ENCODE peak calls at places on chromosomes 7 and 10, in ten cellular contexts. One of them, this sample, is unnamed.

GRCh38 chr10:5563991-5564536 is 39.3 kb downstream of the CALML3 start:
- DNase-seq in GM23338: no peak
- DNase-seq in mammary epithelial cell: peak; percentile 93
- DNase-seq in hepatocyte: no peak
- DNase-seq in HCT116: no peak
- DNase-seq in astrocyte: peak; percentile 56
- DNase-seq in H9: no peak
- DNase-seq in IMR-90: peak; percentile 61
- DNase-seq in fibroblast of lung: peak; percentile 69
- DNase-seq in mesenchymal stem cell: peak; percentile 72
- DNase-seq in this sample: no peak

GRCh38 chr7:2544541-2545188 is 10.7 kb downstream of the BRAT1 start:
- DNase-seq in fibroblast of lung: no peak
- DNase-seq in mesenchymal stem cell: no peak
- DNase-seq in H9: no peak
- DNase-seq in astrocyte: no peak
- DNase-seq in mammary epithelial cell: no peak
- DNase-seq in IMR-90: no peak
- DNase-seq in GM23338: no peak
- DNase-seq in HCT116: no peak
- DNase-seq in hepatocyte: no peak
- DNase-seq in this sample: no peak

GRCh38 chr10:24917493-24917892 is 34.9 kb downstream of the PRTFDC1 start:
- DNase-seq in mammary epithelial cell: no peak
- DNase-seq in mesenchymal stem cell: no peak
- DNase-seq in IMR-90: no peak
- DNase-seq in GM23338: no peak
- DNase-seq in fibroblast of lung: no peak
- DNase-seq in HCT116: no peak
- DNase-seq in astrocyte: no peak
- DNase-seq in hepatocyte: no peak
- DNase-seq in H9: no peak
- DNase-seq in this sample: no peak

GRCh38 chr7:152551304-152552036 is 115.7 kb upstream of the KMT2C start:
- DNase-seq in fibroblast of lung: no peak
- DNase-seq in mammary epithelial cell: no peak
- DNase-seq in astrocyte: no peak
- DNase-seq in IMR-90: no peak
- DNase-seq in mesenchymal stem cell: no peak
- DNase-seq in HCT116: no peak
- DNase-seq in GM23338: no peak
- DNase-seq in hepatocyte: no peak
- DNase-seq in H9: no peak
- DNase-seq in this sample: no peak

GRCh38 chr7:85770332-85770731 is 583.5 kb upstream of the SEMA3D start:
- DNase-seq in GM23338: no peak
- DNase-seq in mammary epithelial cell: no peak
- DNase-seq in IMR-90: no peak
- DNase-seq in astrocyte: no peak
- DNase-seq in HCT116: no peak
- DNase-seq in mesenchymal stem cell: no peak
- DNase-seq in H9: no peak
- DNase-seq in hepatocyte: no peak
- DNase-seq in fibroblast of lung: no peak
- DNase-seq in this sample: no peak

GRCh38 chr7:67738-68395 is 124.5 kb upstream of the FAM20C start:
- DNase-seq in GM23338: peak; percentile 41
- DNase-seq in astrocyte: peak; percentile 54
- DNase-seq in mesenchymal stem cell: no peak
- DNase-seq in IMR-90: peak; percentile 29
- DNase-seq in H9: no peak
- DNase-seq in fibroblast of lung: peak; percentile 67
- DNase-seq in hepatocyte: no peak
- DNase-seq in HCT116: no peak
- DNase-seq in mammary epithelial cell: peak; percentile 83
- DNase-seq in this sample: peak; percentile 69

GRCh38 chr7:151113344-151114150 is 27.3 kb downstream of the AGAP3 start:
- DNase-seq in H9: peak; percentile 65
- DNase-seq in HCT116: peak; percentile 76
- DNase-seq in hepatocyte: peak; percentile 69
- DNase-seq in GM23338: peak; percentile 79
- DNase-seq in astrocyte: peak; percentile 96
- DNase-seq in IMR-90: peak; percentile 93
- DNase-seq in mammary epithelial cell: peak; percentile 88
- DNase-seq in mesenchymal stem cell: peak; percentile 94
- DNase-seq in fibroblast of lung: peak; percentile 98
- DNase-seq in this sample: peak; percentile 81

GRCh38 chr7:50595538-50596102 is 30.4 kb upstream of the DDC start:
- DNase-seq in IMR-90: peak; percentile 34
- DNase-seq in mammary epithelial cell: peak; percentile 49
- DNase-seq in fibroblast of lung: peak; percentile 54
- DNase-seq in astrocyte: peak; percentile 36
- DNase-seq in H9: peak; percentile 55
- DNase-seq in mesenchymal stem cell: peak; percentile 57
- DNase-seq in HCT116: peak; percentile 34
- DNase-seq in hepatocyte: peak; percentile 37
- DNase-seq in GM23338: peak; percentile 77
- DNase-seq in this sample: no peak

GRCh38 chr7:17651926-17652385 is 288.3 kb downstream of the SNX13 start:
- DNase-seq in GM23338: no peak
- DNase-seq in mesenchymal stem cell: peak; percentile 78
- DNase-seq in HCT116: no peak
- DNase-seq in IMR-90: peak; percentile 90
- DNase-seq in mammary epithelial cell: peak; percentile 79
- DNase-seq in fibroblast of lung: peak; percentile 92
- DNase-seq in H9: no peak
- DNase-seq in astrocyte: peak; percentile 91
- DNase-seq in hepatocyte: peak; percentile 10
- DNase-seq in this sample: no peak

GRCh38 chr10:10677479-10677878 is 340.2 kb upstream of the CELF2 start:
- DNase-seq in hepatocyte: peak; percentile 72
- DNase-seq in mesenchymal stem cell: peak; percentile 75
- DNase-seq in IMR-90: peak; percentile 80
- DNase-seq in H9: peak; percentile 77
- DNase-seq in mammary epithelial cell: peak; percentile 5
- DNase-seq in fibroblast of lung: peak; percentile 52
- DNase-seq in HCT116: no peak
- DNase-seq in GM23338: peak; percentile 82
- DNase-seq in astrocyte: peak; percentile 44
- DNase-seq in this sample: no peak

GRCh38 chr10:125000366-125001312 is 58.7 kb downstream of the ZRANB1 start:
- DNase-seq in mesenchymal stem cell: no peak
- DNase-seq in HCT116: no peak
- DNase-seq in mammary epithelial cell: no peak
- DNase-seq in fibroblast of lung: peak; percentile 81
- DNase-seq in GM23338: peak; percentile 41
- DNase-seq in H9: no peak
- DNase-seq in astrocyte: peak; percentile 78
- DNase-seq in hepatocyte: no peak
- DNase-seq in IMR-90: peak; percentile 57
- DNase-seq in this sample: no peak

GRCh38 chr10:92309273-92309672 is 18.3 kb downstream of the MARCHF5 start:
- DNase-seq in mesenchymal stem cell: no peak
- DNase-seq in GM23338: no peak
- DNase-seq in fibroblast of lung: no peak
- DNase-seq in HCT116: no peak
- DNase-seq in astrocyte: no peak
- DNase-seq in H9: no peak
- DNase-seq in mammary epithelial cell: no peak
- DNase-seq in hepatocyte: no peak
- DNase-seq in IMR-90: no peak
- DNase-seq in this sample: no peak

GRCh38 chr10:69217119-69217754 is 2.9 kb upstream of the HKDC1 start:
- DNase-seq in astrocyte: peak; percentile 93
- DNase-seq in IMR-90: peak; percentile 80
- DNase-seq in GM23338: no peak
- DNase-seq in mammary epithelial cell: peak; percentile 91
- DNase-seq in fibroblast of lung: peak; percentile 93
- DNase-seq in mesenchymal stem cell: peak; percentile 85
- DNase-seq in H9: no peak
- DNase-seq in HCT116: peak; percentile 90
- DNase-seq in hepatocyte: peak; percentile 48
- DNase-seq in this sample: peak; percentile 55

GRCh38 chr7:156095908-156096539 is 283.8 kb upstream of the SHH start:
- DNase-seq in astrocyte: no peak
- DNase-seq in mammary epithelial cell: no peak
- DNase-seq in H9: no peak
- DNase-seq in mesenchymal stem cell: no peak
- DNase-seq in GM23338: no peak
- DNase-seq in fibroblast of lung: no peak
- DNase-seq in HCT116: no peak
- DNase-seq in IMR-90: no peak
- DNase-seq in hepatocyte: no peak
- DNase-seq in this sample: no peak

GRCh38 chr10:101770331-101771215 is 5.3 kb downstream of the FGF8 start:
- DNase-seq in hepatocyte: no peak
- DNase-seq in mesenchymal stem cell: no peak
- DNase-seq in fibroblast of lung: no peak
- DNase-seq in GM23338: no peak
- DNase-seq in astrocyte: no peak
- DNase-seq in HCT116: no peak
- DNase-seq in mammary epithelial cell: no peak
- DNase-seq in H9: peak; percentile 28
- DNase-seq in IMR-90: no peak
- DNase-seq in this sample: no peak

DNA sequence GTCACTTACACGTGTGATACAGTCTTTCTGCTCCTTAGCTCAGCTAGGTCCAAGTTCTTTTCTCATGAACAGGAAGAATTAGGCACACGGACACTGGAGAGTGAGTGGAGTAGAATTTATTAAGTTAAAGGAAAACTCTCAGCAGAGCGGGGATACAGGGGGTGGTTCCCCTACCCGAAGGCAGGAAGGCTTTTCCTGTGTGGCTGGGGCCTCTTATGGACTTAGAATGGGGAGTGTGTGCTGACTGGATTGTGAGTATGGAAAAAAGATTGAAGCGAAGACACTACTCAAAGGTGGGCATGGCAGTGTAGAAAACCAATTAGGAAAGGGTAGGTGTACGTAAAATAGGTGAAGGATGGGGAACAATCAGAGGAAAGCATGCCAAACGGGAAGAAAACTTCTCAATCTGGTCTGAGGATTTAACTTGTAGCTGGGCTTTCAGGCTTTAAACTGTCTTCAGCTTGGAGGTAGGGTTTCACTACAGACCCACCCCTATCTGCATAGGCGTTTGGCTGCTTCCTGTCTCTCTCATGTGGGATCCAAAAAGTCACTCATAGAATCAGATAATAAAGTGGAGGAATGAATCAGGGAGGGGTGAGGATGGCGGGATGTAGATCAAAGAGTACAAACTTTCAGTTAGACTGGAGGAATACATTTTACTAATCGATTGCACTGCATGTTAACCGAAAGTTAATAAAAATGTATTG is 104.2 kb downstream of the ANKRD7 start:
- DNase-seq in HCT116: no peak
- DNase-seq in mesenchymal stem cell: no peak
- DNase-seq in hepatocyte: no peak
- DNase-seq in IMR-90: no peak
- DNase-seq in astrocyte: no peak
- DNase-seq in GM23338: peak; percentile 10
- DNase-seq in H9: no peak
- DNase-seq in fibroblast of lung: no peak
- DNase-seq in mammary epithelial cell: no peak
- DNase-seq in this sample: no peak
- H2AFZ ChIP-seq in HCT116: no peak overlapping the region
- H2AFZ ChIP-seq in mesenchymal stem cell: no peak overlapping the region
- H2AFZ ChIP-seq in hepatocyte: no peak overlapping the region
- H2AFZ ChIP-seq in IMR-90: no peak overlapping the region
- H2AFZ ChIP-seq in astrocyte: no peak overlapping the region
- H2AFZ ChIP-seq in GM23338: peak overlapping the region; percentile 86
- H2AFZ ChIP-seq in H9: no peak overlapping the region
- H2AFZ ChIP-seq in fibroblast of lung: no peak overlapping the region
- H2AFZ ChIP-seq in mammary epithelial cell: no peak overlapping the region
- H2AFZ ChIP-seq in this sample: no peak overlapping the region

GRCh38 chr10:65149878-65150277 is 1628.7 kb downstream of the REEP3 start:
- DNase-seq in mesenchymal stem cell: no peak
- DNase-seq in HCT116: no peak
- DNase-seq in fibroblast of lung: no peak
- DNase-seq in hepatocyte: no peak
- DNase-seq in IMR-90: no peak
- DNase-seq in H9: no peak
- DNase-seq in GM23338: no peak
- DNase-seq in mammary epithelial cell: no peak
- DNase-seq in astrocyte: no peak
- DNase-seq in this sample: no peak
- H3K4me2 ChIP-seq in mesenchymal stem cell: no peak overlapping the region
- H3K4me2 ChIP-seq in HCT116: no peak overlapping the region
- H3K4me2 ChIP-seq in fibroblast of lung: no peak overlapping the region
- H3K4me2 ChIP-seq in hepatocyte: no peak overlapping the region
- H3K4me2 ChIP-seq in IMR-90: no peak overlapping the region
- H3K4me2 ChIP-seq in H9: no peak overlapping the region
- H3K4me2 ChIP-seq in GM23338: no peak overlapping the region
- H3K4me2 ChIP-seq in mammary epithelial cell: no peak overlapping the region
- H3K4me2 ChIP-seq in astrocyte: no peak overlapping the region
- H3K4me2 ChIP-seq in this sample: no peak overlapping the region

GRCh38 chr7:32892521-32893224 is 1.1 kb upstream of the KBTBD2 start:
- DNase-seq in mammary epithelial cell: peak; percentile 61
- DNase-seq in GM23338: peak; percentile 63
- DNase-seq in HCT116: peak; percentile 4
- DNase-seq in mesenchymal stem cell: peak; percentile 76
- DNase-seq in H9: peak; percentile 46
- DNase-seq in fibroblast of lung: peak; percentile 64
- DNase-seq in hepatocyte: peak; percentile 59
- DNase-seq in astrocyte: peak; percentile 54
- DNase-seq in IMR-90: peak; percentile 67
- DNase-seq in this sample: peak; percentile 53
- H2AFZ ChIP-seq in mammary epithelial cell: peak overlapping the region; percentile 93
- H2AFZ ChIP-seq in GM23338: peak overlapping the region; percentile 92
- H2AFZ ChIP-seq in HCT116: no peak overlapping the region
- H2AFZ ChIP-seq in mesenchymal stem cell: no peak overlapping the region
- H2AFZ ChIP-seq in H9: no peak overlapping the region
- H2AFZ ChIP-seq in fibroblast of lung: peak overlapping the region; percentile 33
- H2AFZ ChIP-seq in hepatocyte: peak overlapping the region; percentile 61
- H2AFZ ChIP-seq in astrocyte: peak overlapping the region; percentile 64
- H2AFZ ChIP-seq in IMR-90: peak overlapping the region; percentile 91
- H2AFZ ChIP-seq in this sample: peak overlapping the region; percentile 86

GRCh38 chr7:30315589-30315988 is 31.2 kb downstream of the ZNRF2 start:
- DNase-seq in mammary epithelial cell: no peak
- DNase-seq in IMR-90: no peak
- DNase-seq in astrocyte: no peak
- DNase-seq in fibroblast of lung: no peak
- DNase-seq in hepatocyte: no peak
- DNase-seq in H9: no peak
- DNase-seq in GM23338: no peak
- DNase-seq in HCT116: no peak
- DNase-seq in mesenchymal stem cell: no peak
- DNase-seq in this sample: no peak
- H3K4me2 ChIP-seq in mammary epithelial cell: no peak overlapping the region
- H3K4me2 ChIP-seq in IMR-90: no peak overlapping the region
- H3K4me2 ChIP-seq in astrocyte: no peak overlapping the region
- H3K4me2 ChIP-seq in fibroblast of lung: no peak overlapping the region
- H3K4me2 ChIP-seq in hepatocyte: no peak overlapping the region
- H3K4me2 ChIP-seq in H9: no peak overlapping the region
- H3K4me2 ChIP-seq in GM23338: no peak overlapping the region
- H3K4me2 ChIP-seq in HCT116: no peak overlapping the region
- H3K4me2 ChIP-seq in mesenchymal stem cell: no peak overlapping the region
- H3K4me2 ChIP-seq in this sample: peak overlapping the region; percentile 11